ENCODE peak calls at places on chromosomes 2 and 18, in five cellular contexts. F is right cardiac atrium, U is GM23248, C is colonic mucosa, R is SJSA1. W is an unnamed sample.

GRCh38 chr2:29440921-29441623 is 325.9 kb downstream of the CLIP4 start:
- DNase-seq in C (no peak), R (no peak), F (no peak), U (no peak), W (no peak)

GRCh38 chr2:72718906-72719305 is 106.9 kb downstream of the EXOC6B start:
- DNase-seq in C (no peak), F (no peak), U (no peak), R (peak; percentile 28), W (no peak)

GRCh38 chr2:149877064-149877463 is 289.5 kb upstream of the MMADHC start:
- DNase-seq in U (no peak), F (no peak), R (no peak), C (no peak), W (no peak)

GRCh38 chr2:68115965-68116364 is 41.7 kb upstream of the PNO1 start:
- DNase-seq in C (no peak), F (no peak), U (no peak), R (no peak), W (no peak)

GRCh38 chr2:185796758-185797157 is 58.2 kb downstream of the FSIP2 start:
- DNase-seq in R (no peak), F (no peak), U (no peak), C (no peak), W (no peak)

GRCh38 chr2:210539035-210539434 is 17.4 kb upstream of the CPS1 start:
- DNase-seq in C (no peak), F (no peak), R (no peak), U (no peak), W (no peak)

GRCh38 chr2:36857713-36858112 is 108.6 kb downstream of the STRN start:
- DNase-seq in C (no peak), F (no peak), R (no peak), U (no peak), W (no peak)

GRCh38 chr18:12056034-12056883 is 37.4 kb upstream of the ANKRD62 start:
- DNase-seq in F (no peak), R (no peak), U (no peak), C (no peak), W (no peak)

GRCh38 chr2:21155365-21156136 is 31.8 kb downstream of the TDRD15 start:
- DNase-seq in C (no peak), R (no peak), U (no peak), F (no peak), W (no peak)

GRCh38 chr2:203018181-203018580 is 3.5 kb downstream of the NBEAL1 start:
- DNase-seq in U (peak; percentile 41), R (peak; percentile 7), F (no peak), C (no peak), W (no peak)

GRCh38 chr2:207825033-207825957 is 55.6 kb upstream of the FZD5 start:
- DNase-seq in U (no peak), C (no peak), R (no peak), F (no peak), W (no peak)

GRCh38 chr2:197307236-197307932 is 3.2 kb downstream of the ANKRD44 start:
- DNase-seq in F (no peak), U (no peak), C (no peak), R (no peak), W (no peak)

GRCh38 chr2:118242216-118242615 is 153.9 kb downstream of the INSIG2 start:
- DNase-seq in U (peak; percentile 66), R (peak; percentile 56), C (no peak), F (no peak), W (no peak)
- H3K4me3 ChIP-seq in U (no peak overlapping the region), R (no peak overlapping the region), C (no peak overlapping the region), F (no peak overlapping the region), W (no peak overlapping the region)

GRCh38 chr2:187545238-187545751 is 8.9 kb downstream of the TFPI start:
- DNase-seq in F (no peak), C (no peak), U (peak; percentile 20), R (no peak), W (no peak)
- H3K4me1 ChIP-seq in F (peaks cover 3% of the 10 kb centered on the region), C (no peaks in the 10 kb centered on the region), U (peaks cover 86% of the 10 kb centered on the region), R (peaks cover 84% of the 10 kb centered on the region), W (peaks cover 27% of the 10 kb centered on the region)

GRCh38 chr18:10431680-10432079 is 22.8 kb upstream of the APCDD1 start:
- DNase-seq in F (no peak), C (no peak), R (no peak), U (no peak), W (no peak)
- H3K4me3 ChIP-seq in F (no peak overlapping the region), C (no peak overlapping the region), R (no peak overlapping the region), U (no peak overlapping the region), W (no peak overlapping the region)

DNA sequence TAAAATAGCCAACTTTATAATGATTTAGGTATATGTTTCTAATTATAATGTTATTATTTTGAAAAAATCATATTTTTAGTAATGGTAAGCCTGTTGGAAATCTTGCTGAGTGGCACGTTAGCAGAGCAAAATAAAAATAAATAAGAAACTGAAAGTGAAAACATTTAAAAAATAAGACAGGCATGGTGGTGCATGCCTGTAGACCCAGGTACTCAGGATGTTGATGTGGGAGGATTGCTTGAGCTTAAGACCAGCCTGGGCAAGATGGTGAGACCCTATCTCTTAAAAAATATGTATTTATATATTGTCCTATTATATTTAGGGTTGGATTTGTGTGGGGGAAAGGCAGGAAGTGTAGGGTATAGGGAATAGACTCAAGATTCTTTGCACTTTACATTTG is 15.8 kb upstream of the ANKRD12 start:
- DNase-seq in F (no peak), C (no peak), R (no peak), U (no peak), W (no peak)
- H3K4me1 ChIP-seq in F (no peaks in the 10 kb centered on the region), C (no peaks in the 10 kb centered on the region), R (peaks cover 26% of the 10 kb centered on the region), U (peaks cover 51% of the 10 kb centered on the region), W (peaks cover 48% of the 10 kb centered on the region)

GRCh38 chr2:218993345-218994315 is at the start of gene CRYBA2:
- DNase-seq in R (peak; percentile 26), U (peak; percentile 59), C (no peak), F (no peak), W (no peak)

GRCh38 chr2:218992196-218992595 is 1.0 kb downstream of the CRYBA2 start:
- DNase-seq in R (no peak), U (no peak), F (no peak), C (no peak), W (no peak)

GRCh38 chr2:218991674-218992168 is 1.5 kb downstream of the CRYBA2 start:
- DNase-seq in F (no peak), R (no peak), C (no peak), U (peak; percentile 79), W (no peak)

GRCh38 chr2:218990612-218991011 is 2.6 kb downstream of the CRYBA2 start:
- DNase-seq in F (no peak), C (no peak), R (no peak), U (no peak), W (no peak)

DNA sequence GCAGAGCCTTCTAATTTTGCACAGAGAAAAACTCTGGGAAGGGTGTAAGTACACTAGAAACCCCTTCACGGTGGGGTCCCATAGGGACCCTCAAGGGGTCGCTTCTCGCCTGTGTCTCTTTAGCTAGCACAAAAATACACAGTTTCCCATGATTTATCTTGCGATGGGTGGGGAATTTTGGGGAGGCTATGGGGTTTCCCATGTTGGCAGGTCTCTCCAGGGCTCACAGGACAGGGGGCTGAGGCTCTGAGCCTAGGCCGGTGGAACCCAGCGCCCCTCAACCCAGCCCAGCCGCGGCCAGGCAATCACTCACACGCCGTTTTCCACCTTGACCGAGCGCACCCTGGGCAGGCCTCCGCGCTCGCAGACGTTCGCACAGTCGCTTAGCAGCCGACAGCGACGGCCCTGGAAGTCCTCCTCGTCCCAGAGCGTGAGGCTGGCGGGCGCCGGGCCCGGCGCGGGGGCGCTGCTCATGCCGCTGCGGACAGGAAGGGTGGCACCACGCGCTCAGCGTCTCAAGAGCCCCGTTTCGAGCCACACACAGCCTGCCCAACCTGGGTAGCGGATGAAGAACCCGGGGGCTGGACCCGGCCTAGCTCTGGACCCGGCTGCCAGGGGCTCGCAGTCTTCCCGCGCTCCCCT is 398 bp downstream of the CRYBA2 start:
- DNase-seq in F (no peak), R (no peak), U (peak; percentile 34), C (no peak), W (no peak)
- H3K4me3 ChIP-seq in F (peak overlapping the region; percentile 43), R (no peak overlapping the region), U (peak overlapping the region; percentile 62), C (peak overlapping the region; percentile 16), W (peak overlapping the region; percentile 67)

GRCh38 chr2:233248999-233249398 is 2.5 kb upstream of the ATG16L1 start:
- DNase-seq in C (no peak), F (no peak), U (no peak), R (no peak), W (no peak)

GRCh38 chr2:233252227-233252626 is 754 bp downstream of the ATG16L1 start:
- DNase-seq in U (peak; percentile 32), C (no peak), F (no peak), R (no peak), W (no peak)

GRCh38 chr2:233250568-233250967 is 905 bp upstream of the ATG16L1 start:
- DNase-seq in F (no peak), C (no peak), U (no peak), R (no peak), W (no peak)

GRCh38 chr2:233250985-233251305 is 528 bp upstream of the ATG16L1 start:
- DNase-seq in C (no peak), U (no peak), R (no peak), F (no peak), W (no peak)

DNA sequence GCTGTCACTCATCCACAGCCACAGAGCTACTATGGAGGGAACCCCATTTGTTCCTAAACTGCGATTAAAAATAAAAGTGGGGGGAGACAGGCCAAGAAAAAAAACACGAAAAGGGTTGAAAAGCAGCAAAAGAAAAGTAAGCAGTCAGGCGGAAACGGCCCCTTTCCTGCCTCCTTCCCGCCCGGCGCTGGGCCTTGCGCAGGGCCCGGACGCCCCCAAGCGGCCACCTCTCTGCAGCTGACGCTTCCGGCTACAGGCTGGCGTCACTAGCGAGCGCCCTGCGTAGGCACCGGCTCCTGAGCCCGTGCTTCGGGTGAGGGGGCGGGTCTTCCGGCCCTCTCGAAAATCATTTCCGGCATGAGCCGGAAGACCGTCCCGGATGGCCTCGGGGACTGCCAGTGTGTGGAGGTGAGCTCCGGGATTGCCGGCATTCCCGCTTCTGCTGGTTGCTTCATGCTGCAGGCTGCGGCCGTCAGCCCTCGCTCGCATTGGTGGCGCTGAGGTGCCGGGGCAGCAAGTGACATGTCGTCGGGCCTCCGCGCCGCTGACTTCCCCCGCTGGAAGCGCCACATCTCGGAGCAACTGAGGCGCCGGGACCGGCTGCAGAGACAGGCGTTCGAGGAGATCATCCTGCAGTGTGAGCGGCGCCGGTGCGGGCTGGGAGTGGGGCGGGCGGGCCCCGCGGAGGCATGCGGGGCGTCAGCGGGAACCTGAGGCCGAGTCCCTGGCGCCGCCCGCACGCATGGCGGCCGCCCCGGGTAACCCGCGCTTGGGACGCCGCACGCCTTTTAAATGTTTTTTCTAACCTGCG is at the start of gene ATG16L1:
- DNase-seq in F (peak; percentile 99), U (peak; percentile 99), R (peak; percentile 97), C (peak; percentile 96), W (peak; percentile 76)
- H3K4me1 ChIP-seq in F (no peaks in the 10 kb centered on the region), U (peaks cover 17% of the 10 kb centered on the region), R (peaks cover 36% of the 10 kb centered on the region), C (peaks cover 16% of the 10 kb centered on the region), W (peaks cover 16% of the 10 kb centered on the region)

DNA sequence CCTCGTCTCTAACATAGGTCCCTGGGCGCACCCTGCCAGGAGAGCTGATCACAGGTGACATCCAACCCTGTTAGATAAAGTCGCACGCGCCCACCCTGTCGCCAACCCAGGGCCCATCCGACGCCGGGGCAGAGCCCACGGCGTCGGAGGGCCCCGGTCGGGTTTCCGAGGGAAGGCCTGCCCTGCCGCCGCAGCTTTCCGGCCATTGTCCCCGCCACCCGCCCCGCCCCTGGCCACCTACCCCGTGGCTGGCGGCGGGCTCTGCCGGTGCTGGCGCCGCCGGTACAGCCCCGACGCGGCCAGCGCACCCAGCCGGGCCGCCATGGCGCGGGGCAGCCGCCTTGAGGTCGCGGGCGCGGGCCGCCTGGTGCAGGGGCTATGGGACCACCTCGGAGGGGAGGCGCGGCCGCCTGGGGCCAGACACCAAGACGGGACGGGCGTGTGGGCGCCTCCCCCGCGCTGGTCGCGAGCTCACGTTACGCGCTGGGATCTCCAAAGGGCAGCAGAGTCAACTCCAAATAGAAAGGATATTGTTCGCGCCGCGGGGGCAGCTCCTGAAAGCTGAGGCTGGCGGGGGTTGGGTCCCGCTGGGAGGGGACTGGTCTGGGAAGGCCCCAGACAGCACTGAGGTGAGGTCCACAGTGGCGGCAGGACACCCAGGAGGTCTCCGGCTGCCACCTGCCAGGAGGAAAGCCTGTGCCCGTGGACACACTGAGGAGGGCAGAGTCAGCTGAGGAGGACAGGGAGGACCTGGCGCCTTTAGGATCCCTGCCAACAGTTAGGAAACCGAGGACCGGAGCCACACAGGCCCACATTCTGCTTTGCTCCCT is 11.1 kb downstream of the LIMS2 start:
- DNase-seq in U (peak; percentile 41), C (no peak), F (peak; percentile 76), R (no peak), W (no peak)
- H3K4me3 ChIP-seq in U (peak overlapping the region; percentile 59), C (no peak overlapping the region), F (peak overlapping the region; percentile 34), R (no peak overlapping the region), W (peak overlapping the region; percentile 70)